ENCODE peak calls at places on chromosomes 16 and 17, in six cellular contexts. G, L, U, Z, J and R are unnamed samples.

GRCh38 chr16:52578829-52579193 is 31.9 kb upstream of the TOX3 start:
- DNase-seq in L (no peak), J (no peak), Z (no peak), G (no peak), U (no peak), R (no peak)

GRCh38 chr17:56929362-56929969 is 15.6 kb upstream of the TRIM25 start:
- DNase-seq in Z (no peak), J (no peak), U (no peak), G (no peak), L (peak; percentile 28), R (no peak)

GRCh38 chr17:71192039-71192555 is 928.7 kb upstream of the SOX9 start:
- DNase-seq in U (no peak), J (no peak), G (no peak), L (no peak), Z (no peak), R (no peak)

GRCh38 chr17:8345951-8346665 is 6.5 kb downstream of the ODF4 start:
- DNase-seq in G (no peak), L (no peak), J (no peak), Z (no peak), U (no peak), R (no peak)

GRCh38 chr16:66968847-66969246 is 7.8 kb downstream of the CES3 start:
- DNase-seq in U (no peak), Z (no peak), G (no peak), J (no peak), L (no peak), R (no peak)

GRCh38 chr16:10428433-10429168 is 42.7 kb downstream of the ATF7IP2 start:
- DNase-seq in L (no peak), J (no peak), G (no peak), U (no peak), Z (no peak), R (no peak)

GRCh38 chr16:66572356-66572755 is 6.1 kb downstream of the CMTM1 start:
- DNase-seq in Z (no peak), U (no peak), G (no peak), J (no peak), L (no peak), R (no peak)

GRCh38 chr16:87206646-87207451 is 110.3 kb downstream of the C16orf95 start:
- DNase-seq in J (no peak), G (no peak), Z (no peak), L (peak; percentile 94), U (no peak), R (no peak)

GRCh38 chr16:51164167-51164566 is 13.1 kb upstream of the SALL1 start:
- DNase-seq in U (no peak), Z (no peak), L (no peak), G (no peak), J (no peak), R (no peak)

GRCh38 chr16:3581392-3581791 is 4.2 kb upstream of the NLRC3 start:
- DNase-seq in L (no peak), J (no peak), U (no peak), Z (no peak), G (no peak), R (no peak)

GRCh38 chr17:48893646-48894508 is 1.3 kb downstream of the ATP5MC1 start:
- DNase-seq in L (no peak), G (no peak), U (no peak), J (no peak), Z (no peak), R (no peak)

GRCh38 chr16:25957707-25958106 is 265.9 kb downstream of the HS3ST4 start:
- DNase-seq in U (no peak), G (no peak), L (no peak), J (no peak), Z (no peak), R (no peak)

GRCh38 chr16:22380529-22380928 is 6.1 kb upstream of the CDR2 start:
- DNase-seq in J (no peak), L (peak; percentile 47), G (no peak), U (no peak), Z (no peak), R (no peak)

GRCh38 chr16:3819741-3820724 is 60.5 kb downstream of the CREBBP start:
- DNase-seq in L (peak; percentile 97), J (peak; percentile 49), U (peak; percentile 31), Z (no peak), G (peak; percentile 79), R (peak; percentile 67)

GRCh38 chr17:77581480-77581879 is 377.0 kb upstream of the TNRC6C start:
- DNase-seq in Z (no peak), G (no peak), L (peak; percentile 49), J (no peak), U (no peak), R (no peak)

GRCh38 chr17:74851612-74852236 is 8.0 kb downstream of the GRIN2C start:
- DNase-seq in U (no peak), J (no peak), L (no peak), G (no peak), Z (no peak), R (no peak)

GRCh38 chr17:79728169-79728907 is 2.4 kb upstream of the ENPP7 start:
- DNase-seq in G (peak; percentile 99), L (peak; percentile 95), U (peak; percentile 100), Z (peak; percentile 87), J (peak; percentile 78), R (peak; percentile 82)

GRCh38 chr17:44257815-44258750 is 9.9 kb downstream of the SLC4A1 start:
- DNase-seq in J (no peak), U (no peak), G (peak; percentile 32), L (no peak), Z (no peak), R (no peak)

GRCh38 chr17:20028436-20028835 is 19.3 kb downstream of the SPECC1 start:
- DNase-seq in Z (no peak), G (no peak), U (no peak), L (peak; percentile 49), J (no peak), R (no peak)

GRCh38 chr16:10606607-10607006 is 26.2 kb upstream of the EMP2 start:
- DNase-seq in J (no peak), U (no peak), Z (peak; percentile 18), L (no peak), G (no peak), R (no peak)

GRCh38 chr16:22098538-22099255 is 6.4 kb downstream of the VWA3A start:
- DNase-seq in L (peak; percentile 68), J (no peak), U (peak; percentile 80), G (peak; percentile 71), Z (peak; percentile 23), R (peak; percentile 30)

GRCh38 chr16:53061701-53062159 is 6.9 kb downstream of the CHD9 start:
- DNase-seq in Z (no peak), L (no peak), J (no peak), U (no peak), G (no peak), R (no peak)

DNA sequence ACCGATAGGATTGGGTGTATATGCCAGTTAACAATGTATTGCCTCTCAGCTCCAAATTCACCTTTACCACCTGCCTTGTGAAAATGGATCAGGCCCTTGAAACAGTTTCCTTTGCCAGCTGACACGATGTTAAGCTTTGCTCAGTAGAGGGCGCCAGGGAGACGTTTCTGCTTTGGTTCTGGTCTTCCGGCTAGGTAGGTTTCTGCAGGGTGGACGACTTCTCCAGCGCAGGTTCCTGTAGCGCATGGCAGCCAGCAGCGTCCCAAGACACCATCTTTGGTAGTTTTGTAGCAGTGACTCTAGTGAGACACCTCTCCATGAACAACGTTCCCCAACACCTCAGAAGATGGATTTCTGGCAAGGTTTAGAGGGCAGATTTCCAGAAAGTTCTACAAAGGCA is 24.0 kb downstream of the SYCE1L start:
- DNase-seq in G (peak; percentile 35), Z (no peak), L (no peak), J (no peak), U (no peak), R (no peak)
- TF ChIP-seq CTCF in G (peak; percentile 53), Z (peak; percentile 33), L (peak; percentile 39), J (no peak), U (peak; percentile 24), R (peak; percentile 46)

GRCh38 chr17:18006495-18007239 is 32.3 kb downstream of the ATPAF2 start:
- DNase-seq in U (no peak), L (no peak), J (no peak), G (no peak), Z (no peak), R (no peak)

GRCh38 chr17:18002171-18002570 is 29.5 kb downstream of the DRC3 start:
- DNase-seq in Z (no peak), U (no peak), L (peak; percentile 43), G (no peak), J (no peak), R (peak; percentile 19)

GRCh38 chr17:18004345-18004744 is 31.7 kb downstream of the DRC3 start:
- DNase-seq in U (no peak), Z (no peak), J (no peak), L (no peak), G (no peak), R (no peak)

GRCh38 chr17:18005496-18005895 is 32.8 kb downstream of the DRC3 start:
- DNase-seq in Z (no peak), G (no peak), J (no peak), U (no peak), L (no peak), R (no peak)

GRCh38 chr17:18004901-18005305 is 32.2 kb downstream of the DRC3 start:
- DNase-seq in L (no peak), J (no peak), U (peak; percentile 80), G (no peak), Z (peak; percentile 21), R (no peak)
- TF ChIP-seq CTCF in L (peak; percentile 43), J (no peak), U (no peak), G (peak; percentile 28), Z (no peak), R (peak; percentile 12)

DNA sequence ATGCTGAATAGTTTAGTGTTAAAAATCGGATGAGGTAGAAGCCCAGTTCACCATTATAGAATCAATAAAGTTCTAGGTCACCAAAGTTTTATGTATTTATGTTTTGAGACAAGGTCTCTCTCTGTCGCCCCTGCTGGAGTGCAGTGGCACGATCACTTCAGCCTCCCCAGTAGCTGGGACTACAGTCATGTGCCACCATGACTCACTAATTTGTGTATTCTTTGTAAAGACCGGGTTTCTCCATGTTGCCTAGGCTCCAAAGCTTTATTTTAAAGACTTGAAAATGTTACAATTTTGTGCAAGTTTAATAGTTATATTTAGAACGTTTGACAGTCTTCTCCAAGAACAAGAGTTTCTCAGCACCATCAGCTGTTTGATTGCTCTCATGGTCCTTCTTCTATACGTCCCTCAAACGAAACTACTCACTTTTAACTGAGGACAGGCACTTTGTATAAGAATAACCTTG is 32.1 kb downstream of the NDE1 start:
- DNase-seq in J (no peak), L (peak; percentile 86), Z (no peak), G (no peak), U (peak; percentile 64), R (peak; percentile 55)
- TF ChIP-seq CTCF in J (no peak), L (peak; percentile 72), Z (peak; percentile 33), G (peak; percentile 67), U (peak; percentile 54), R (peak; percentile 65)

DNA sequence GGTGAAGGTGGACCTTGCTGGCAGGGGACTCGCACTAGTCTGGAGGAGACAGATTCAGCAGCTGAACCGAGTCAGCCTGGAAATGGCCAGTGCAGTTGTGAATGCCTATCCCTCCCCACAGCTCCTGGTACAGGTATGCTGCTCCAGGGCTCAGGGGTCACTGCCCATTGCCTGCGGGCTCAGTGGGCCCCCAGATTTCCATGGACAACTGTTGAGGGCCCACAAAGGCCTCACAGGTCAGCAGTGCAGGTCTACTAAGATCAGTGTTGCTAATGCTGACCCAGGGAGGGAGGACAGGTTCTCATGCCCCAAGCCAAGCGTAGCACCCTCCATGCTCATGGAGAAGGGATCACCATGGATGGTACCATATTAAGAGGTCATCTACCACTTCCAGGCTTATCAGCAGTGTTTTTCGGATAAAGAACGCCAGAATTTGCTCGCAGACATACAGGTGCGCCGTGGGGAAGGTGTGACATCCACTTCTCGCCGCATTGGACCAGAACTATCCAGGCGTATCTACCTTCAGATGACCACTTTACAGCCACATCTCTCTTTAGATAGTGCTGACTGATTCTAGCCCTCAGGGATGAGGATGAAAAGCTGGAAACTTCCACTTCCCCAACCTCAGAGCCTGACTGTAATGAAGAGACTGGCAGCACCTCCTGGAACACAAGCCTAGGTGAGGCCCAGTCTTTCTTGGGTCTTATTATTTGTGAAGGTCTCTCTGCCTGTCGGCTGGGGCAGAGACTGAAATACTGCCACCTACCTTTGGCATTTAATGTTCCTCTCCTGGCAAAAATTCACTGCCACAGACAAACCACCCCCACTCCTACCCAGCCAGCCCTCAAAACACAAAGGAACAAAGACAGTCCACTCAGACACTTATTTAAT is 7.6 kb downstream of the EME1 start:
- DNase-seq in Z (no peak), L (no peak), J (no peak), G (no peak), U (no peak), R (no peak)
- TF ChIP-seq CTCF in Z (no peak), L (no peak), J (no peak), G (peak; percentile 28), U (peak; percentile 21), R (no peak)